ENCODE peak calls at places on chromosome 13, in six cellular contexts. K is OCI-LY7, I is ascending aorta, T is fibroblast of lung, A is endothelial cell of umbilical vein, Z is endothelial cell. Q is an unnamed sample.
A peak's percentile ranks its signal among the peaks of the same experiment; 100 is the strongest.

GRCh38 chr13:50149932-50150331 is 134.7 kb downstream of the KCNRG start:
- DNase-seq in K (no peak), I (no peak), T (no peak), A (peak; percentile 35), Z (no peak), Q (no peak)

GRCh38 chr13:110636701-110637201 is 21.4 kb downstream of the NAXD start:
- DNase-seq in K (no peak), I (no peak), T (no peak), A (no peak), Z (no peak), Q (no peak)

GRCh38 chr13:36431204-36432105 is 840 bp upstream of the CCNA1 start:
- DNase-seq in K (no peak), I (no peak), T (no peak), A (no peak), Z (peak; percentile 18), Q (peak; percentile 16)

GRCh38 chr13:36428083-36428482 is 4.2 kb upstream of the CCNA1 start:
- DNase-seq in K (no peak), I (no peak), T (no peak), A (no peak), Z (no peak), Q (no peak)

GRCh38 chr13:84912720-84913119 is 886.5 kb downstream of the SLITRK6 start:
- DNase-seq in K (no peak), I (no peak), T (no peak), A (no peak), Z (no peak), Q (no peak)

GRCh38 chr13:33033361-33033812 is 17.2 kb downstream of the KL start:
- DNase-seq in K (no peak), I (no peak), T (no peak), A (no peak), Z (no peak), Q (no peak)

GRCh38 chr13:20446405-20446804 is 79.3 kb downstream of the CRYL1 start:
- DNase-seq in K (no peak), I (no peak), T (no peak), A (no peak), Z (no peak), Q (no peak)

GRCh38 chr13:105972811-105973590 is 562.5 kb downstream of the EFNB2 start:
- DNase-seq in K (no peak), I (no peak), T (no peak), A (no peak), Z (no peak), Q (no peak)

GRCh38 chr13:37741536-37741935 is 128.0 kb downstream of the TRPC4 start:
- DNase-seq in K (no peak), I (no peak), T (no peak), A (no peak), Z (no peak), Q (no peak)

GRCh38 chr13:110713981-110714797 is 689 bp downstream of the ING1 start:
- DNase-seq in K (peak; percentile 74), I (peak; percentile 79), T (peak; percentile 25), A (peak; percentile 47), Z (peak; percentile 52), Q (peak; percentile 35)

GRCh38 chr13:75305057-75305456 is 176.9 kb downstream of the TBC1D4 start:
- DNase-seq in K (no peak), I (no peak), T (no peak), A (peak; percentile 44), Z (no peak), Q (no peak)

GRCh38 chr13:42892760-42893159 is 99.3 kb downstream of the EPSTI1 start:
- DNase-seq in K (no peak), I (no peak), T (peak; percentile 69), A (no peak), Z (no peak), Q (no peak)

GRCh38 chr13:94666065-94666464 is 46.3 kb downstream of the SOX21 start:
- DNase-seq in K (no peak), I (no peak), T (no peak), A (no peak), Z (no peak), Q (no peak)

GRCh38 chr13:87094646-87095045 is 576.5 kb upstream of the SLITRK5 start:
- DNase-seq in K (no peak), I (no peak), T (peak; percentile 50), A (no peak), Z (no peak), Q (no peak)

DNA sequence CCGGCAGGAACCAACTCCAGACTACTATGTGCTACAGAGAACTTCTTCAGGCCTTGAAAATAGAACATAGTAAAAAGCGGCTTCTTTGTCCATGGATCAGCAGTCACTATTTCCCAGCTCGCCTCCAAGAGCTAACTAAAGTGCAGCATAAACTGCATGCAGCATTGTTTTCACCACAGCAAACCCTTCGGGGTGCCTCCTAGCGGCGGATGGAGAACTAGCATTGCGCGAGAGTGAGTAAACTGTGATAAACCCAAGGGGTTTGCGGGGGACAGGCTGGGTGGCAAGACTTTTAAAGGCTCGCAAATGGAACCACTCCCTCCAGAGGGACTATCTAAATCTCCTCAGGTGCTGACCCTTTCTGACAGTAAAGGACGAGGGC is 21.6 kb upstream of the SGCG start:
- DNase-seq in K (no peak), I (peak; percentile 74), T (peak; percentile 69), A (peak; percentile 6), Z (peak; percentile 74), Q (peak; percentile 32)
- TF ChIP-seq CTCF in K (no peak), I (peak; percentile 45), T (peak; percentile 90), A (peak; percentile 61), Z (peak; percentile 74), Q (peak; percentile 75)

GRCh38 chr13:113967206-113967720 is 6.6 kb downstream of the C13orf46 start:
- DNase-seq in K (no peak), I (no peak), T (no peak), A (no peak), Z (no peak), Q (no peak)

GRCh38 chr13:113969311-113969972 is 4.4 kb downstream of the C13orf46 start:
- DNase-seq in K (no peak), I (no peak), T (no peak), A (no peak), Z (no peak), Q (no peak)

GRCh38 chr13:113969973-113970611 is 3.8 kb downstream of the C13orf46 start:
- DNase-seq in K (no peak), I (no peak), T (no peak), A (no peak), Z (no peak), Q (no peak)

GRCh38 chr13:113967729-113968462 is 6.0 kb downstream of the C13orf46 start:
- DNase-seq in K (no peak), I (no peak), T (no peak), A (no peak), Z (no peak), Q (no peak)

DNA sequence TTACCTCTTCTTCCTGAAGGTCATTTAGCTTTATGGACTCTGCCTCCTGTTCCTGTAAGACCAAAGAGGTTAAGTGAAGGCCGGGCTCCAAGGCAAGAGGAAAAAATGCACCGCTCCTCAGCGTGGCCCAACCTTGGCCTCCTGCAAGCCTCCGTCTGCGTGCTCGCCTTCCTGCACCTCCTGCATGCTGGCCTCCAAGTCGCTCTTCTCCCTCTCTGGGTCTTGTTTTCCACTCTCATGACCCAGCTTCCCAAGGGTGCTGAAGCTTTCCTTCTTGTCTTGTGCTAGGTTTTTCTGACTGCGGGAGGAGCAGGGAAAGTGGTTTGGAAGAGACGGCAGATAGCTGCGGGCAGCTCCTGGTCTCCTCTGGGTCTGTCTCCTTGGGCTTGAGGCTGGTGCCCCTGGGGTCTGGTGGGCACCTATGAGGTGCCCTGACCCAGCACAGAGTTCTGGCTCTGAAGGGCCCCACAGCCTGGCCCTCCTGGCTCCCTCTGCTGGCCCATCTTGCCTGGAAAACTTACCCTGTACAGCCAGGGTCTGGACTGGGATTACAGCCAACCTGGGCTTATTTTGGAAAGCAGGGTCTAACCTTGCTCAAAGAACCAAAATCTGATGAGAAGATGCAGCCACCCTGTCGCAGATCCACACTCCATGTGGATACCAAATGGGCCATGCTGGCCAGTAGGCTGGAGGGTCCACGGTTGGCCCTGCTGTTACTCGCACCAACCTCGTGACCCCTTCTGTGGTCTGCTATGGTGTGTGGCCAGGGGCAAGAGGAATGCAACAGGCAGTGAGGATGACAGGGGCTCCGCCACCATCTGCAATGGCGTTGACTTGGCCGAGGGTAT is 5.2 kb downstream of the C13orf46 start:
- DNase-seq in K (no peak), I (no peak), T (no peak), A (no peak), Z (no peak), Q (no peak)
- TF ChIP-seq CTCF in K (no peak), I (no peak), T (no peak), A (no peak), Z (no peak), Q (no peak)

GRCh38 chr13:80012281-80012680 is 328.6 kb downstream of the SPRY2 start:
- DNase-seq in K (no peak), I (no peak), T (no peak), A (peak; percentile 42), Z (no peak), Q (no peak)

GRCh38 chr13:80010846-80011245 is 330.1 kb downstream of the SPRY2 start:
- DNase-seq in K (no peak), I (no peak), T (no peak), A (no peak), Z (no peak), Q (no peak)

GRCh38 chr13:80010286-80010831 is 330.6 kb downstream of the SPRY2 start:
- DNase-seq in K (no peak), I (no peak), T (no peak), A (no peak), Z (no peak), Q (no peak)

GRCh38 chr13:80009760-80010159 is 331.2 kb downstream of the SPRY2 start:
- DNase-seq in K (no peak), I (no peak), T (no peak), A (no peak), Z (no peak), Q (no peak)

GRCh38 chr13:80011448-80012212 is 329.3 kb downstream of the SPRY2 start:
- DNase-seq in K (no peak), I (no peak), T (no peak), A (peak; percentile 52), Z (no peak), Q (no peak)
- TF ChIP-seq CTCF in K (no peak), I (no peak), T (no peak), A (no peak), Z (no peak), Q (no peak)

GRCh38 chr13:91347996-91348905 is 764 bp downstream of the MIR17HG start:
- DNase-seq in K (peak; percentile 93), I (peak; percentile 70), T (no peak), A (peak; percentile 23), Z (peak; percentile 49), Q (peak; percentile 37)
- TF ChIP-seq CTCF in K (no peak), I (peak; percentile 14), T (no peak), A (no peak), Z (no peak), Q (peak; percentile 17)

Q was measured in progenitor cell of endocrine pancreas.